ENCODE peak calls at places on chromosomes 3 and 15, in ten cellular contexts. One of them, this sample, is unnamed.

GRCh38 chr15:48823237-48823636 is 12.4 kb upstream of the CEP152 start:
- DNase-seq in RCC 7860: no peak
- DNase-seq in activated CD4-positive, alpha-beta T cell treated with anti-CD3 and anti-CD28 coated beads, Interleukin-2, amount 50 U/mL, for 1 hour: no peak
- DNase-seq in left lung: no peak
- DNase-seq in stimulated activated CD8-positive, alpha-beta memory T cell treated with anti-CD3 and anti-CD28 coated beads, Interleukin-7, amount 100 ng/mL, for 24 hours: no peak
- DNase-seq in HCEC 1CT: peak; percentile 43
- DNase-seq in pons: no peak
- DNase-seq in AG08396: peak; percentile 19
- DNase-seq in dermis blood vessel endothelial cell: no peak
- DNase-seq in T-helper 9 cell: no peak
- DNase-seq in this sample: no peak

GRCh38 chr3:47766186-47766585 is 15.5 kb downstream of the SMARCC1 start:
- DNase-seq in RCC 7860: no peak
- DNase-seq in activated CD4-positive, alpha-beta T cell treated with anti-CD3 and anti-CD28 coated beads, Interleukin-2, amount 50 U/mL, for 1 hour: no peak
- DNase-seq in left lung: no peak
- DNase-seq in stimulated activated CD8-positive, alpha-beta memory T cell treated with anti-CD3 and anti-CD28 coated beads, Interleukin-7, amount 100 ng/mL, for 24 hours: no peak
- DNase-seq in HCEC 1CT: no peak
- DNase-seq in pons: no peak
- DNase-seq in AG08396: no peak
- DNase-seq in dermis blood vessel endothelial cell: no peak
- DNase-seq in T-helper 9 cell: no peak
- DNase-seq in this sample: no peak

GRCh38 chr15:69659454-69660050 is 206.9 kb downstream of the RPLP1 start:
- DNase-seq in RCC 7860: no peak
- DNase-seq in activated CD4-positive, alpha-beta T cell treated with anti-CD3 and anti-CD28 coated beads, Interleukin-2, amount 50 U/mL, for 1 hour: no peak
- DNase-seq in left lung: no peak
- DNase-seq in stimulated activated CD8-positive, alpha-beta memory T cell treated with anti-CD3 and anti-CD28 coated beads, Interleukin-7, amount 100 ng/mL, for 24 hours: no peak
- DNase-seq in HCEC 1CT: no peak
- DNase-seq in pons: no peak
- DNase-seq in AG08396: no peak
- DNase-seq in dermis blood vessel endothelial cell: no peak
- DNase-seq in T-helper 9 cell: no peak
- DNase-seq in this sample: no peak

GRCh38 chr15:31463521-31464102 is 137.0 kb downstream of the KLF13 start:
- DNase-seq in RCC 7860: no peak
- DNase-seq in activated CD4-positive, alpha-beta T cell treated with anti-CD3 and anti-CD28 coated beads, Interleukin-2, amount 50 U/mL, for 1 hour: no peak
- DNase-seq in left lung: no peak
- DNase-seq in stimulated activated CD8-positive, alpha-beta memory T cell treated with anti-CD3 and anti-CD28 coated beads, Interleukin-7, amount 100 ng/mL, for 24 hours: no peak
- DNase-seq in HCEC 1CT: no peak
- DNase-seq in pons: no peak
- DNase-seq in AG08396: no peak
- DNase-seq in dermis blood vessel endothelial cell: peak; percentile 82
- DNase-seq in T-helper 9 cell: no peak
- DNase-seq in this sample: no peak

GRCh38 chr3:60594025-60594424 is 657.2 kb downstream of the FHIT start:
- DNase-seq in RCC 7860: no peak
- DNase-seq in activated CD4-positive, alpha-beta T cell treated with anti-CD3 and anti-CD28 coated beads, Interleukin-2, amount 50 U/mL, for 1 hour: no peak
- DNase-seq in left lung: no peak
- DNase-seq in stimulated activated CD8-positive, alpha-beta memory T cell treated with anti-CD3 and anti-CD28 coated beads, Interleukin-7, amount 100 ng/mL, for 24 hours: no peak
- DNase-seq in HCEC 1CT: no peak
- DNase-seq in pons: peak; percentile 28
- DNase-seq in AG08396: no peak
- DNase-seq in dermis blood vessel endothelial cell: no peak
- DNase-seq in T-helper 9 cell: no peak
- DNase-seq in this sample: no peak

GRCh38 chr15:64029633-64030032 is 16.7 kb downstream of the DAPK2 start:
- DNase-seq in RCC 7860: no peak
- DNase-seq in activated CD4-positive, alpha-beta T cell treated with anti-CD3 and anti-CD28 coated beads, Interleukin-2, amount 50 U/mL, for 1 hour: no peak
- DNase-seq in left lung: no peak
- DNase-seq in stimulated activated CD8-positive, alpha-beta memory T cell treated with anti-CD3 and anti-CD28 coated beads, Interleukin-7, amount 100 ng/mL, for 24 hours: no peak
- DNase-seq in HCEC 1CT: no peak
- DNase-seq in pons: no peak
- DNase-seq in AG08396: no peak
- DNase-seq in dermis blood vessel endothelial cell: no peak
- DNase-seq in T-helper 9 cell: no peak
- DNase-seq in this sample: no peak

GRCh38 chr3:54443572-54444161 is 321.3 kb downstream of the CACNA2D3 start:
- DNase-seq in RCC 7860: no peak
- DNase-seq in activated CD4-positive, alpha-beta T cell treated with anti-CD3 and anti-CD28 coated beads, Interleukin-2, amount 50 U/mL, for 1 hour: no peak
- DNase-seq in left lung: no peak
- DNase-seq in stimulated activated CD8-positive, alpha-beta memory T cell treated with anti-CD3 and anti-CD28 coated beads, Interleukin-7, amount 100 ng/mL, for 24 hours: no peak
- DNase-seq in HCEC 1CT: no peak
- DNase-seq in pons: peak; percentile 11
- DNase-seq in AG08396: no peak
- DNase-seq in dermis blood vessel endothelial cell: no peak
- DNase-seq in T-helper 9 cell: no peak
- DNase-seq in this sample: peak; percentile 65

GRCh38 chr3:13833506-13834257 is 46.2 kb downstream of the WNT7A start:
- DNase-seq in RCC 7860: no peak
- DNase-seq in activated CD4-positive, alpha-beta T cell treated with anti-CD3 and anti-CD28 coated beads, Interleukin-2, amount 50 U/mL, for 1 hour: no peak
- DNase-seq in left lung: no peak
- DNase-seq in stimulated activated CD8-positive, alpha-beta memory T cell treated with anti-CD3 and anti-CD28 coated beads, Interleukin-7, amount 100 ng/mL, for 24 hours: no peak
- DNase-seq in HCEC 1CT: no peak
- DNase-seq in pons: no peak
- DNase-seq in AG08396: no peak
- DNase-seq in dermis blood vessel endothelial cell: no peak
- DNase-seq in T-helper 9 cell: no peak
- DNase-seq in this sample: no peak

GRCh38 chr3:107855710-107856109 is 235.1 kb downstream of the CD47 start:
- DNase-seq in RCC 7860: peak; percentile 54
- DNase-seq in activated CD4-positive, alpha-beta T cell treated with anti-CD3 and anti-CD28 coated beads, Interleukin-2, amount 50 U/mL, for 1 hour: no peak
- DNase-seq in left lung: no peak
- DNase-seq in stimulated activated CD8-positive, alpha-beta memory T cell treated with anti-CD3 and anti-CD28 coated beads, Interleukin-7, amount 100 ng/mL, for 24 hours: no peak
- DNase-seq in HCEC 1CT: no peak
- DNase-seq in pons: no peak
- DNase-seq in AG08396: no peak
- DNase-seq in dermis blood vessel endothelial cell: peak; percentile 59
- DNase-seq in T-helper 9 cell: no peak
- DNase-seq in this sample: peak; percentile 23

GRCh38 chr15:59522988-59523461 is 85.0 kb downstream of the FAM81A start:
- DNase-seq in RCC 7860: no peak
- DNase-seq in activated CD4-positive, alpha-beta T cell treated with anti-CD3 and anti-CD28 coated beads, Interleukin-2, amount 50 U/mL, for 1 hour: peak; percentile 46
- DNase-seq in left lung: no peak
- DNase-seq in stimulated activated CD8-positive, alpha-beta memory T cell treated with anti-CD3 and anti-CD28 coated beads, Interleukin-7, amount 100 ng/mL, for 24 hours: no peak
- DNase-seq in HCEC 1CT: no peak
- DNase-seq in pons: no peak
- DNase-seq in AG08396: no peak
- DNase-seq in dermis blood vessel endothelial cell: no peak
- DNase-seq in T-helper 9 cell: peak; percentile 14
- DNase-seq in this sample: no peak

GRCh38 chr3:184778426-184779332 is 33.3 kb upstream of the VPS8 start:
- DNase-seq in RCC 7860: no peak
- DNase-seq in activated CD4-positive, alpha-beta T cell treated with anti-CD3 and anti-CD28 coated beads, Interleukin-2, amount 50 U/mL, for 1 hour: no peak
- DNase-seq in left lung: no peak
- DNase-seq in stimulated activated CD8-positive, alpha-beta memory T cell treated with anti-CD3 and anti-CD28 coated beads, Interleukin-7, amount 100 ng/mL, for 24 hours: no peak
- DNase-seq in HCEC 1CT: no peak
- DNase-seq in pons: no peak
- DNase-seq in AG08396: no peak
- DNase-seq in dermis blood vessel endothelial cell: no peak
- DNase-seq in T-helper 9 cell: no peak
- DNase-seq in this sample: no peak

GRCh38 chr15:99414755-99415731 is 150.7 kb upstream of the MEF2A start:
- DNase-seq in RCC 7860: no peak
- DNase-seq in activated CD4-positive, alpha-beta T cell treated with anti-CD3 and anti-CD28 coated beads, Interleukin-2, amount 50 U/mL, for 1 hour: no peak
- DNase-seq in left lung: peak; percentile 65
- DNase-seq in stimulated activated CD8-positive, alpha-beta memory T cell treated with anti-CD3 and anti-CD28 coated beads, Interleukin-7, amount 100 ng/mL, for 24 hours: no peak
- DNase-seq in HCEC 1CT: no peak
- DNase-seq in pons: no peak
- DNase-seq in AG08396: no peak
- DNase-seq in dermis blood vessel endothelial cell: no peak
- DNase-seq in T-helper 9 cell: no peak
- DNase-seq in this sample: no peak

GRCh38 chr15:41417418-41417811 is 520 bp downstream of the RTF1 start:
- DNase-seq in RCC 7860: no peak
- DNase-seq in activated CD4-positive, alpha-beta T cell treated with anti-CD3 and anti-CD28 coated beads, Interleukin-2, amount 50 U/mL, for 1 hour: peak; percentile 32
- DNase-seq in left lung: no peak
- DNase-seq in stimulated activated CD8-positive, alpha-beta memory T cell treated with anti-CD3 and anti-CD28 coated beads, Interleukin-7, amount 100 ng/mL, for 24 hours: no peak
- DNase-seq in HCEC 1CT: peak; percentile 36
- DNase-seq in pons: no peak
- DNase-seq in AG08396: peak; percentile 56
- DNase-seq in dermis blood vessel endothelial cell: no peak
- DNase-seq in T-helper 9 cell: peak; percentile 27
- DNase-seq in this sample: no peak

GRCh38 chr3:182508896-182509295 is 284.4 kb upstream of the ATP11B start:
- DNase-seq in RCC 7860: no peak
- DNase-seq in activated CD4-positive, alpha-beta T cell treated with anti-CD3 and anti-CD28 coated beads, Interleukin-2, amount 50 U/mL, for 1 hour: no peak
- DNase-seq in left lung: no peak
- DNase-seq in stimulated activated CD8-positive, alpha-beta memory T cell treated with anti-CD3 and anti-CD28 coated beads, Interleukin-7, amount 100 ng/mL, for 24 hours: no peak
- DNase-seq in HCEC 1CT: no peak
- DNase-seq in pons: no peak
- DNase-seq in AG08396: no peak
- DNase-seq in dermis blood vessel endothelial cell: no peak
- DNase-seq in T-helper 9 cell: no peak
- DNase-seq in this sample: no peak

GRCh38 chr3:139121513-139122220 is 77.0 kb upstream of the PRR23C start:
- DNase-seq in RCC 7860: no peak
- DNase-seq in activated CD4-positive, alpha-beta T cell treated with anti-CD3 and anti-CD28 coated beads, Interleukin-2, amount 50 U/mL, for 1 hour: no peak
- DNase-seq in left lung: no peak
- DNase-seq in stimulated activated CD8-positive, alpha-beta memory T cell treated with anti-CD3 and anti-CD28 coated beads, Interleukin-7, amount 100 ng/mL, for 24 hours: no peak
- DNase-seq in HCEC 1CT: peak; percentile 15
- DNase-seq in pons: no peak
- DNase-seq in AG08396: no peak
- DNase-seq in dermis blood vessel endothelial cell: no peak
- DNase-seq in T-helper 9 cell: no peak
- DNase-seq in this sample: no peak

GRCh38 chr15:75672646-75673425 is 25.1 kb downstream of the SNX33 start:
- DNase-seq in RCC 7860: no peak
- DNase-seq in activated CD4-positive, alpha-beta T cell treated with anti-CD3 and anti-CD28 coated beads, Interleukin-2, amount 50 U/mL, for 1 hour: no peak
- DNase-seq in left lung: no peak
- DNase-seq in stimulated activated CD8-positive, alpha-beta memory T cell treated with anti-CD3 and anti-CD28 coated beads, Interleukin-7, amount 100 ng/mL, for 24 hours: no peak
- DNase-seq in HCEC 1CT: peak; percentile 84
- DNase-seq in pons: peak; percentile 35
- DNase-seq in AG08396: peak; percentile 44
- DNase-seq in dermis blood vessel endothelial cell: no peak
- DNase-seq in T-helper 9 cell: no peak
- DNase-seq in this sample: peak; percentile 54

GRCh38 chr3:39911465-39912309 is 102.3 kb downstream of the MYRIP start:
- DNase-seq in RCC 7860: no peak
- DNase-seq in activated CD4-positive, alpha-beta T cell treated with anti-CD3 and anti-CD28 coated beads, Interleukin-2, amount 50 U/mL, for 1 hour: no peak
- DNase-seq in left lung: no peak
- DNase-seq in stimulated activated CD8-positive, alpha-beta memory T cell treated with anti-CD3 and anti-CD28 coated beads, Interleukin-7, amount 100 ng/mL, for 24 hours: no peak
- DNase-seq in HCEC 1CT: no peak
- DNase-seq in pons: peak; percentile 16
- DNase-seq in AG08396: no peak
- DNase-seq in dermis blood vessel endothelial cell: peak; percentile 82
- DNase-seq in T-helper 9 cell: no peak
- DNase-seq in this sample: no peak

GRCh38 chr3:180548050-180548449 is 53.9 kb upstream of the TTC14 start:
- DNase-seq in RCC 7860: no peak
- DNase-seq in activated CD4-positive, alpha-beta T cell treated with anti-CD3 and anti-CD28 coated beads, Interleukin-2, amount 50 U/mL, for 1 hour: no peak
- DNase-seq in left lung: no peak
- DNase-seq in stimulated activated CD8-positive, alpha-beta memory T cell treated with anti-CD3 and anti-CD28 coated beads, Interleukin-7, amount 100 ng/mL, for 24 hours: no peak
- DNase-seq in HCEC 1CT: peak; percentile 59
- DNase-seq in pons: no peak
- DNase-seq in AG08396: peak; percentile 17
- DNase-seq in dermis blood vessel endothelial cell: no peak
- DNase-seq in T-helper 9 cell: no peak
- DNase-seq in this sample: no peak

This sample was measured in A172.